ENCODE peak calls at places on chromosomes 2 and 18, in nine cellular contexts. B, N, O, E, L, G, T, A and P are unnamed samples. For H3K27me3, the result is how much of the 10 kb centered on the place peaks cover.

GRCh38 chr18:23144628-23145027 is 9.3 kb downstream of the CABLES1 start:
- DNase-seq in A (no peak), G (no peak), N (no peak), O (no peak), B (no peak), L (no peak), E (no peak), T (no peak), P (no peak)

GRCh38 chr2:224135881-224136280 is 96.8 kb upstream of the SERPINE2 start:
- DNase-seq in B (no peak), L (no peak), N (no peak), A (no peak), O (no peak), G (no peak), T (no peak), E (no peak), P (no peak)

GRCh38 chr18:55778731-55779460 is 190.9 kb upstream of the TCF4 start:
- DNase-seq in T (no peak), O (no peak), L (peak), N (no peak), G (no peak), E (no peak), A (peak), B (no peak), P (no peak)

GRCh38 chr2:133712369-133712768 is 144.1 kb upstream of the NCKAP5 start:
- DNase-seq in G (no peak), A (no peak), L (no peak), E (no peak), O (no peak), N (no peak), B (no peak), T (no peak), P (no peak)

GRCh38 chr2:108396845-108397244 is 19.1 kb downstream of the SULT1C4 start:
- DNase-seq in T (no peak), A (peak), G (no peak), E (no peak), B (no peak), O (no peak), L (no peak), N (peak), P (no peak)

GRCh38 chr2:150182564-150183249 is 304.8 kb downstream of the RND3 start:
- DNase-seq in G (no peak), N (no peak), A (no peak), T (no peak), L (no peak), B (no peak), O (no peak), E (no peak), P (no peak)

GRCh38 chr2:64797881-64798590 is 144.3 kb upstream of the SERTAD2 start:
- DNase-seq in G (no peak), O (peak), T (no peak), B (no peak), N (no peak), A (no peak), E (no peak), L (peak), P (no peak)

GRCh38 chr2:105768961-105769452 is 24.3 kb downstream of the NCK2 start:
- DNase-seq in B (no peak), E (no peak), L (peak), O (no peak), T (no peak), G (no peak), N (no peak), A (no peak), P (no peak)

GRCh38 chr2:127640082-127641072 is 5.6 kb upstream of the GPR17 start:
- DNase-seq in G (peak), A (no peak), L (no peak), N (peak), T (no peak), E (peak), B (peak), O (no peak), P (peak)

GRCh38 chr2:76569819-76570218 is 859.1 kb upstream of the GCFC2 start:
- DNase-seq in B (no peak), N (no peak), O (no peak), G (no peak), L (no peak), T (no peak), E (no peak), A (no peak), P (no peak)

GRCh38 chr2:24418166-24418843 is 58.0 kb upstream of the ITSN2 start:
- DNase-seq in B (no peak), O (no peak), L (peak), A (no peak), E (no peak), G (no peak), N (peak), T (no peak), P (no peak)

GRCh38 chr2:232350804-232351685 is 27.5 kb upstream of the ALPP start:
- DNase-seq in L (peak), G (no peak), A (no peak), O (peak), B (no peak), E (no peak), N (no peak), T (peak), P (no peak)

GRCh38 chr2:172101707-172102158 is 967 bp downstream of the DLX2 start:
- DNase-seq in L (no peak), G (no peak), O (no peak), T (no peak), B (no peak), A (no peak), E (no peak), N (no peak), P (no peak)

GRCh38 chr2:626491-627339 is 50.5 kb downstream of the TMEM18 start:
- DNase-seq in L (no peak), E (no peak), G (no peak), O (no peak), N (peak), T (no peak), A (no peak), B (no peak), P (no peak)

GRCh38 chr2:139099721-139100120 is 319.5 kb upstream of the NXPH2 start:
- DNase-seq in N (no peak), L (no peak), O (no peak), T (no peak), E (no peak), A (no peak), B (no peak), G (no peak), P (no peak)

GRCh38 chr2:205557873-205558272 is 124.4 kb upstream of the NRP2 start:
- DNase-seq in B (no peak), N (no peak), G (no peak), E (no peak), T (no peak), A (no peak), O (no peak), L (no peak), P (no peak)

GRCh38 chr18:41311571-41312240 is 643.3 kb upstream of the PIK3C3 start:
- DNase-seq in G (no peak), N (peak), A (no peak), O (no peak), L (no peak), E (no peak), B (no peak), T (no peak), P (no peak)

GRCh38 chr18:47953471-47953931 is 23.0 kb upstream of the SMAD2 start:
- DNase-seq in O (peak), G (no peak), T (peak), B (peak), L (peak), E (no peak), N (no peak), A (peak), P (peak)

GRCh38 chr2:194700726-194701125 is 956.3 kb upstream of the SLC39A10 start:
- DNase-seq in G (no peak), E (no peak), N (no peak), T (no peak), L (no peak), O (no peak), B (no peak), A (no peak), P (no peak)

GRCh38 chr2:1781291-1782080 is 37.2 kb upstream of the PXDN start:
- DNase-seq in E (no peak), B (no peak), L (no peak), A (no peak), T (peak), G (no peak), O (no peak), N (peak), P (peak)

GRCh38 chr2:115908731-115909130 is 1466.3 kb downstream of the DPP10 start:
- DNase-seq in L (no peak), B (no peak), E (no peak), A (no peak), N (no peak), T (no peak), O (no peak), G (no peak), P (no peak)

GRCh38 chr2:104856973-104857261 is 3.0 kb downstream of the POU3F3 start:
- DNase-seq in L (no peak), E (no peak), A (no peak), G (no peak), B (no peak), O (no peak), T (no peak), N (no peak), P (no peak)

GRCh38 chr2:68193774-68194372 is 36.2 kb downstream of the PNO1 start:
- DNase-seq in G (no peak), T (no peak), O (no peak), L (peak), N (no peak), E (peak), B (no peak), A (no peak), P (no peak)

GRCh38 chr2:185643434-185643833 is 95.2 kb upstream of the FSIP2 start:
- DNase-seq in B (no peak), N (no peak), E (no peak), A (no peak), L (peak), T (no peak), G (no peak), O (no peak), P (no peak)

GRCh38 chr2:74739129-74739528 is 85.1 kb downstream of the SEMA4F start:
- DNase-seq in E (no peak), G (no peak), T (no peak), B (no peak), O (no peak), A (no peak), L (no peak), N (no peak), P (no peak)

GRCh38 chr2:42752299-42752698 is 11.6 kb downstream of the OXER1 start:
- DNase-seq in T (no peak), B (peak), L (peak), G (no peak), N (no peak), O (peak), A (no peak), E (no peak), P (no peak)

GRCh38 chr2:224982226-224982625 is 60.0 kb downstream of the DOCK10 start:
- DNase-seq in E (no peak), A (no peak), L (no peak), O (peak), T (peak), N (no peak), B (no peak), G (no peak), P (no peak)

GRCh38 chr18:54251606-54252400 is 17.5 kb upstream of the POLI start:
- DNase-seq in O (no peak), T (no peak), A (no peak), N (no peak), B (no peak), G (no peak), E (no peak), L (no peak), P (no peak)

GRCh38 chr18:9086624-9087023 is 15.9 kb upstream of the NDUFV2 start:
- DNase-seq in A (no peak), E (no peak), T (no peak), L (no peak), G (no peak), N (no peak), B (no peak), O (no peak), P (no peak)

GRCh38 chr2:238974510-238975166 is 126.8 kb downstream of the TWIST2 start:
- DNase-seq in T (peak), A (no peak), O (no peak), E (no peak), L (peak), G (no peak), B (no peak), N (peak), P (no peak)

GRCh38 chr2:216996279-216996845 is 136.5 kb upstream of the TNP1 start:
- DNase-seq in T (no peak), N (no peak), A (no peak), E (no peak), B (no peak), G (no peak), L (no peak), O (no peak), P (no peak)

DNA sequence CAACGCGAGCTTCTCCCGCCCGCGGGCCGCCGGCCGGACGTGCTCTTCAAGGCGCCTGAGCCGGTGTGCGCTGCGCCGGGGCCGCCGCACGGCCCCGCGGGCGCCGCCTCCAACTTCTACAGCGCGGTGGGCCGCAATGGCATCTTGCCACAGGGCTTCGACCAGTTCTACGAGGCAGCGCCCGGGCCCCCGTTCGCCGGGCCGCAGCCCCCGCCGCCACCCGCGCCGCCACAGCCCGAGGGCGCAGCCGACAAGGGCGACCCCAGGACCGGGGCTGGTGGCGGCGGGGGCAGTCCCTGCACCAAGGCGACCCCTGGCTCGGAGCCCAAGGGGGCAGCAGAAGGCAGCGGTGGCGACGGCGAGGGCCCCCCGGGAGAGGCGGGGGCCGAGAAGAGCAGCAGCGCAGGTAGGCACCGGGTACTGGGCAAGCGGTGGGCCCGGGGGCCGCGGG is 676 bp downstream of the HOXD11 start:
- DNase-seq in T (no peak), G (no peak), N (peak), L (no peak), A (no peak), B (no peak), E (no peak), O (no peak), P (no peak)
- H3K27me3 ChIP-seq in T (half or more), G (under half), N (half or more), L (half or more), A (under half), B (under half), E (under half), O (half or more), P (half or more)

GRCh38 chr2:121038831-121039230 is 246.2 kb downstream of the TFCP2L1 start:
- DNase-seq in N (peak), B (no peak), A (no peak), L (peak), T (no peak), O (peak), G (no peak), E (no peak), P (no peak)
- H3K27me3 ChIP-seq in N (half or more), B (under half), A (under half), L (under half), T (under half), O (under half), G (under half), E (under half), P (under half)

GRCh38 chr2:222307138-222307756 is 8.4 kb upstream of the PAX3 start:
- DNase-seq in E (no peak), G (no peak), B (no peak), N (peak), O (no peak), T (no peak), L (no peak), A (no peak), P (no peak)

GRCh38 chr2:222307978-222308479 is 9.2 kb upstream of the PAX3 start:
- DNase-seq in L (no peak), N (peak), B (no peak), A (no peak), G (no peak), T (no peak), O (no peak), E (no peak), P (no peak)

GRCh38 chr2:222304737-222305509 is 6.1 kb upstream of the PAX3 start:
- DNase-seq in T (no peak), N (peak), G (no peak), L (no peak), O (no peak), E (no peak), A (peak), B (no peak), P (no peak)

GRCh38 chr2:222305510-222306392 is 7.0 kb upstream of the PAX3 start:
- DNase-seq in B (no peak), A (no peak), G (no peak), N (peak), O (no peak), L (no peak), T (no peak), E (no peak), P (no peak)

GRCh38 chr2:222306393-222307137 is 7.8 kb upstream of the PAX3 start:
- DNase-seq in A (no peak), N (peak), O (no peak), T (no peak), E (no peak), G (no peak), B (no peak), L (no peak), P (no peak)
- H3K27me3 ChIP-seq in A (half or more), N (half or more), O (half or more), T (half or more), E (under half), G (half or more), B (under half), L (half or more), P (half or more)

GRCh38 chr2:236337465-236338325 is 73.5 kb upstream of the ASB18 start:
- DNase-seq in T (no peak), O (no peak), N (no peak), G (no peak), B (no peak), L (no peak), A (no peak), E (no peak), P (no peak)
- H3K27me3 ChIP-seq in T (under half), O (under half), N (under half), G (under half), B (under half), L (under half), A (under half), E (under half), P (under half)